ENCODE peak calls at places on chromosomes 1 and 21, in nine cellular contexts. One of them, this sample, is unnamed.
A peak's percentile ranks its signal among the peaks of the same experiment; 100 is the strongest.

GRCh38 chr1:200116324-200116723 is 88.8 kb downstream of the NR5A2 start:
- DNase-seq in brain microvascular endothelial cell: no peak
- DNase-seq in colonic mucosa: no peak
- DNase-seq in psoas muscle: no peak
- DNase-seq in pancreas: no peak
- DNase-seq in hepatocyte: no peak
- DNase-seq in heart right ventricle: no peak
- DNase-seq in thoracic aorta: no peak
- DNase-seq in fibroblast of lung: no peak
- DNase-seq in this sample: no peak

GRCh38 chr1:13583592-13583963 is at the start of gene PDPN:
- DNase-seq in brain microvascular endothelial cell: no peak
- DNase-seq in heart right ventricle: peak; percentile 41
- DNase-seq in colonic mucosa: peak; percentile 27
- DNase-seq in hepatocyte: peak; percentile 81
- DNase-seq in fibroblast of lung: peak; percentile 75
- DNase-seq in thoracic aorta: no peak
- DNase-seq in psoas muscle: peak; percentile 73
- DNase-seq in pancreas: peak; percentile 23
- DNase-seq in this sample: no peak

GRCh38 chr1:40662864-40663263 is 2.6 kb downstream of the RIMS3 start:
- DNase-seq in hepatocyte: no peak
- DNase-seq in thoracic aorta: no peak
- DNase-seq in brain microvascular endothelial cell: no peak
- DNase-seq in pancreas: no peak
- DNase-seq in fibroblast of lung: peak; percentile 42
- DNase-seq in psoas muscle: no peak
- DNase-seq in heart right ventricle: no peak
- DNase-seq in colonic mucosa: no peak
- DNase-seq in this sample: no peak

GRCh38 chr1:94653454-94653853 is 111.9 kb upstream of the F3 start:
- DNase-seq in brain microvascular endothelial cell: no peak
- DNase-seq in thoracic aorta: no peak
- DNase-seq in heart right ventricle: no peak
- DNase-seq in fibroblast of lung: no peak
- DNase-seq in pancreas: no peak
- DNase-seq in psoas muscle: no peak
- DNase-seq in hepatocyte: no peak
- DNase-seq in colonic mucosa: no peak
- DNase-seq in this sample: no peak

GRCh38 chr1:154861607-154862094 is 8.4 kb downstream of the KCNN3 start:
- DNase-seq in heart right ventricle: no peak
- DNase-seq in thoracic aorta: no peak
- DNase-seq in hepatocyte: no peak
- DNase-seq in brain microvascular endothelial cell: peak; percentile 42
- DNase-seq in colonic mucosa: no peak
- DNase-seq in psoas muscle: peak; percentile 63
- DNase-seq in fibroblast of lung: peak; percentile 44
- DNase-seq in pancreas: no peak
- DNase-seq in this sample: no peak

GRCh38 chr1:67609942-67610341 is 75.1 kb upstream of the GADD45A start:
- DNase-seq in colonic mucosa: no peak
- DNase-seq in pancreas: no peak
- DNase-seq in hepatocyte: no peak
- DNase-seq in fibroblast of lung: no peak
- DNase-seq in brain microvascular endothelial cell: no peak
- DNase-seq in thoracic aorta: no peak
- DNase-seq in heart right ventricle: no peak
- DNase-seq in psoas muscle: no peak
- DNase-seq in this sample: no peak

GRCh38 chr1:245153645-245154428 is 948 bp upstream of the KIF26B start:
- DNase-seq in colonic mucosa: peak; percentile 19
- DNase-seq in brain microvascular endothelial cell: no peak
- DNase-seq in fibroblast of lung: peak; percentile 36
- DNase-seq in psoas muscle: no peak
- DNase-seq in pancreas: no peak
- DNase-seq in hepatocyte: peak; percentile 44
- DNase-seq in thoracic aorta: no peak
- DNase-seq in heart right ventricle: peak; percentile 26
- DNase-seq in this sample: no peak

GRCh38 chr1:110216844-110217444 is 6.8 kb downstream of the KCNC4 start:
- DNase-seq in colonic mucosa: no peak
- DNase-seq in psoas muscle: no peak
- DNase-seq in fibroblast of lung: no peak
- DNase-seq in brain microvascular endothelial cell: no peak
- DNase-seq in pancreas: no peak
- DNase-seq in thoracic aorta: no peak
- DNase-seq in hepatocyte: no peak
- DNase-seq in heart right ventricle: no peak
- DNase-seq in this sample: no peak

GRCh38 chr1:168135982-168136708 is 585 bp downstream of the GPR161 start:
- DNase-seq in psoas muscle: peak; percentile 20
- DNase-seq in heart right ventricle: peak; percentile 31
- DNase-seq in fibroblast of lung: peak; percentile 11
- DNase-seq in pancreas: peak; percentile 31
- DNase-seq in hepatocyte: peak; percentile 69
- DNase-seq in thoracic aorta: no peak
- DNase-seq in brain microvascular endothelial cell: no peak
- DNase-seq in colonic mucosa: peak; percentile 64
- DNase-seq in this sample: no peak

GRCh38 chr1:99647460-99647859 is 1.5 kb downstream of the PALMD start:
- DNase-seq in pancreas: no peak
- DNase-seq in fibroblast of lung: no peak
- DNase-seq in hepatocyte: no peak
- DNase-seq in heart right ventricle: no peak
- DNase-seq in brain microvascular endothelial cell: no peak
- DNase-seq in psoas muscle: no peak
- DNase-seq in colonic mucosa: no peak
- DNase-seq in thoracic aorta: no peak
- DNase-seq in this sample: no peak

GRCh38 chr1:89780721-89781120 is 40.1 kb upstream of the LRRC8D start:
- DNase-seq in thoracic aorta: no peak
- DNase-seq in hepatocyte: peak; percentile 16
- DNase-seq in colonic mucosa: no peak
- DNase-seq in pancreas: no peak
- DNase-seq in heart right ventricle: no peak
- DNase-seq in psoas muscle: no peak
- DNase-seq in fibroblast of lung: peak; percentile 56
- DNase-seq in brain microvascular endothelial cell: peak; percentile 31
- DNase-seq in this sample: peak; percentile 21

GRCh38 chr21:23633447-23633846 is 1973.8 kb downstream of the MRPL39 start:
- DNase-seq in thoracic aorta: no peak
- DNase-seq in psoas muscle: no peak
- DNase-seq in pancreas: no peak
- DNase-seq in heart right ventricle: no peak
- DNase-seq in brain microvascular endothelial cell: no peak
- DNase-seq in hepatocyte: no peak
- DNase-seq in fibroblast of lung: no peak
- DNase-seq in colonic mucosa: no peak
- DNase-seq in this sample: no peak

GRCh38 chr1:11774753-11775152 is 12.8 kb downstream of the C1orf167 start:
- DNase-seq in pancreas: no peak
- DNase-seq in fibroblast of lung: no peak
- DNase-seq in colonic mucosa: no peak
- DNase-seq in psoas muscle: no peak
- DNase-seq in hepatocyte: no peak
- DNase-seq in heart right ventricle: no peak
- DNase-seq in brain microvascular endothelial cell: no peak
- DNase-seq in thoracic aorta: no peak
- DNase-seq in this sample: no peak

GRCh38 chr1:245837741-245838140 is 669.3 kb downstream of the SMYD3 start:
- DNase-seq in brain microvascular endothelial cell: no peak
- DNase-seq in fibroblast of lung: peak; percentile 77
- DNase-seq in hepatocyte: no peak
- DNase-seq in pancreas: no peak
- DNase-seq in colonic mucosa: no peak
- DNase-seq in thoracic aorta: no peak
- DNase-seq in heart right ventricle: no peak
- DNase-seq in psoas muscle: no peak
- DNase-seq in this sample: no peak

GRCh38 chr1:24860841-24861240 is 69.2 kb downstream of the RUNX3 start:
- DNase-seq in brain microvascular endothelial cell: no peak
- DNase-seq in thoracic aorta: no peak
- DNase-seq in hepatocyte: no peak
- DNase-seq in colonic mucosa: no peak
- DNase-seq in psoas muscle: no peak
- DNase-seq in pancreas: no peak
- DNase-seq in fibroblast of lung: no peak
- DNase-seq in heart right ventricle: no peak
- DNase-seq in this sample: no peak

DNA sequence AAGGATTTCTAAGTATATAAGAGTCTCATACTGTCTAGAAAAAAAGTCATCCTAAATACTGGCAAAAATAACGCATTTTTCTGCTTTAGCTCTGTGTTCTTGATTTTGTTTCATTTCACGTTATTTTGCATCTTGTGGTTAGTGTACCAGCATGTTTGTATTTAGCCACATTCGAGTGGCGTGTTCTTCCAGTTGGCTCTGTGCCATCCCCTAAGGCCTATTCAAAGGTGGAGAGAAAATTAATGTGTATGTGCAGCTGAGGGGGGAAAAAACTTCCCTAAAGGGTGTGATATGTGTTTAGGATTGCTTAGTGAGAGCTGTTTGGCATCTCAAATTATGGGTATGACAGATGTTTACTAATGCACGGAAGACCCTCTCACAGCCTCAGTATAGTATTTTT is 12.1 kb downstream of the DNAJC16 start:
- DNase-seq in pancreas: no peak
- DNase-seq in psoas muscle: no peak
- DNase-seq in fibroblast of lung: no peak
- DNase-seq in heart right ventricle: no peak
- DNase-seq in colonic mucosa: no peak
- DNase-seq in brain microvascular endothelial cell: no peak
- DNase-seq in thoracic aorta: no peak
- DNase-seq in hepatocyte: no peak
- DNase-seq in this sample: no peak
- TF ChIP-seq CTCF in pancreas: no peak
- TF ChIP-seq CTCF in psoas muscle: no peak
- TF ChIP-seq CTCF in fibroblast of lung: no peak
- TF ChIP-seq CTCF in heart right ventricle: no peak
- TF ChIP-seq CTCF in colonic mucosa: no peak
- TF ChIP-seq CTCF in brain microvascular endothelial cell: no peak
- TF ChIP-seq CTCF in thoracic aorta: no peak
- TF ChIP-seq CTCF in hepatocyte: no peak
- TF ChIP-seq CTCF in this sample: no peak

GRCh38 chr1:46530791-46531409 is 20.5 kb downstream of the KNCN start:
- DNase-seq in hepatocyte: peak; percentile 51
- DNase-seq in psoas muscle: no peak
- DNase-seq in brain microvascular endothelial cell: no peak
- DNase-seq in pancreas: no peak
- DNase-seq in thoracic aorta: no peak
- DNase-seq in colonic mucosa: no peak
- DNase-seq in heart right ventricle: no peak
- DNase-seq in fibroblast of lung: no peak
- DNase-seq in this sample: no peak

GRCh38 chr1:46529031-46529630 is 22.3 kb downstream of the KNCN start:
- DNase-seq in hepatocyte: no peak
- DNase-seq in colonic mucosa: no peak
- DNase-seq in thoracic aorta: no peak
- DNase-seq in pancreas: no peak
- DNase-seq in brain microvascular endothelial cell: no peak
- DNase-seq in heart right ventricle: no peak
- DNase-seq in psoas muscle: no peak
- DNase-seq in fibroblast of lung: no peak
- DNase-seq in this sample: no peak

GRCh38 chr1:46528297-46528955 is 23.0 kb downstream of the KNCN start:
- DNase-seq in brain microvascular endothelial cell: no peak
- DNase-seq in fibroblast of lung: no peak
- DNase-seq in pancreas: no peak
- DNase-seq in thoracic aorta: no peak
- DNase-seq in heart right ventricle: no peak
- DNase-seq in hepatocyte: no peak
- DNase-seq in psoas muscle: no peak
- DNase-seq in colonic mucosa: no peak
- DNase-seq in this sample: no peak

GRCh38 chr1:46532095-46532494 is 19.4 kb downstream of the KNCN start:
- DNase-seq in heart right ventricle: no peak
- DNase-seq in thoracic aorta: no peak
- DNase-seq in pancreas: no peak
- DNase-seq in fibroblast of lung: no peak
- DNase-seq in brain microvascular endothelial cell: no peak
- DNase-seq in colonic mucosa: no peak
- DNase-seq in psoas muscle: no peak
- DNase-seq in hepatocyte: no peak
- DNase-seq in this sample: no peak

GRCh38 chr1:46530311-46530710 is 21.1 kb downstream of the KNCN start:
- DNase-seq in colonic mucosa: no peak
- DNase-seq in heart right ventricle: no peak
- DNase-seq in fibroblast of lung: no peak
- DNase-seq in psoas muscle: no peak
- DNase-seq in thoracic aorta: no peak
- DNase-seq in brain microvascular endothelial cell: no peak
- DNase-seq in hepatocyte: no peak
- DNase-seq in pancreas: no peak
- DNase-seq in this sample: no peak
- H3K27me3 ChIP-seq in colonic mucosa: peaks cover 4% of the 10 kb centered on the region
- H3K27me3 ChIP-seq in heart right ventricle: no peaks in the 10 kb centered on the region
- H3K27me3 ChIP-seq in fibroblast of lung: peaks cover 43% of the 10 kb centered on the region
- H3K27me3 ChIP-seq in psoas muscle: peaks cover 6% of the 10 kb centered on the region
- H3K27me3 ChIP-seq in thoracic aorta: no peaks in the 10 kb centered on the region
- H3K27me3 ChIP-seq in brain microvascular endothelial cell: peaks cover 62% of the 10 kb centered on the region
- H3K27me3 ChIP-seq in hepatocyte: peaks cover 60% of the 10 kb centered on the region
- H3K27me3 ChIP-seq in pancreas: no peaks in the 10 kb centered on the region
- H3K27me3 ChIP-seq in this sample: peaks cover 34% of the 10 kb centered on the region

GRCh38 chr1:80036690-80037432 is 1030.3 kb upstream of the ADGRL4 start:
- DNase-seq in psoas muscle: no peak
- DNase-seq in heart right ventricle: no peak
- DNase-seq in hepatocyte: no peak
- DNase-seq in brain microvascular endothelial cell: no peak
- DNase-seq in pancreas: no peak
- DNase-seq in fibroblast of lung: no peak
- DNase-seq in colonic mucosa: no peak
- DNase-seq in thoracic aorta: no peak
- DNase-seq in this sample: no peak
- H3K4me3 ChIP-seq in psoas muscle: no peak overlapping the region
- H3K4me3 ChIP-seq in heart right ventricle: no peak overlapping the region
- H3K4me3 ChIP-seq in hepatocyte: no peak overlapping the region
- H3K4me3 ChIP-seq in brain microvascular endothelial cell: no peak overlapping the region
- H3K4me3 ChIP-seq in pancreas: no peak overlapping the region
- H3K4me3 ChIP-seq in fibroblast of lung: no peak overlapping the region
- H3K4me3 ChIP-seq in colonic mucosa: no peak overlapping the region
- H3K4me3 ChIP-seq in thoracic aorta: no peak overlapping the region
- H3K4me3 ChIP-seq in this sample: no peak overlapping the region

GRCh38 chr1:173255214-173255813 is 48.2 kb upstream of the TNFSF4 start:
- DNase-seq in pancreas: no peak
- DNase-seq in brain microvascular endothelial cell: peak; percentile 52
- DNase-seq in hepatocyte: peak; percentile 33
- DNase-seq in heart right ventricle: no peak
- DNase-seq in fibroblast of lung: peak; percentile 39
- DNase-seq in thoracic aorta: no peak
- DNase-seq in psoas muscle: no peak
- DNase-seq in colonic mucosa: peak; percentile 34
- DNase-seq in this sample: no peak
- TF ChIP-seq CTCF in pancreas: peak; percentile 65
- TF ChIP-seq CTCF in brain microvascular endothelial cell: peak; percentile 82
- TF ChIP-seq CTCF in hepatocyte: peak; percentile 62
- TF ChIP-seq CTCF in heart right ventricle: peak; percentile 76
- TF ChIP-seq CTCF in fibroblast of lung: peak; percentile 82
- TF ChIP-seq CTCF in thoracic aorta: peak; percentile 27
- TF ChIP-seq CTCF in psoas muscle: peak; percentile 44
- TF ChIP-seq CTCF in colonic mucosa: peak; percentile 58
- TF ChIP-seq CTCF in this sample: peak; percentile 79

This sample was measured in BJ.